ENCODE peak calls at places on chromosome 18, in nine cellular contexts. L is tibial nerve; R is IMR-90; I is cardiac fibroblast; J is CD8-positive, alpha-beta T cell; P is upper lobe of left lung; E is GM12865; W is AG10803; Q is adipocyte. F is an unnamed sample.

GRCh38 chr18:79549638-79550000 is 130.0 kb upstream of the CTDP1 start:
- DNase-seq in L (no peak), I (no peak), E (no peak), R (no peak), J (no peak), P (no peak), W (no peak), Q (no peak), F (no peak)

GRCh38 chr18:44130365-44130942 is 550.2 kb upstream of the SETBP1 start:
- DNase-seq in R (peak; percentile 3), I (peak; percentile 61), W (peak; percentile 25), E (peak; percentile 55), L (no peak), Q (peak; percentile 76), P (no peak), J (no peak), F (peak; percentile 28)

GRCh38 chr18:6741290-6741689 is 11.8 kb downstream of the ARHGAP28 start:
- DNase-seq in E (no peak), R (peak; percentile 100), Q (peak; percentile 96), W (peak; percentile 88), P (no peak), J (no peak), I (peak; percentile 94), L (no peak), F (no peak)

GRCh38 chr18:1848716-1849115 is 722.6 kb downstream of the METTL4 start:
- DNase-seq in E (no peak), R (no peak), J (no peak), L (no peak), P (no peak), W (no peak), Q (no peak), I (no peak), F (no peak)

GRCh38 chr18:4544131-4544530 is 89.0 kb upstream of the DLGAP1 start:
- DNase-seq in J (no peak), Q (no peak), E (no peak), L (no peak), P (no peak), I (peak; percentile 0), W (no peak), R (no peak), F (no peak)

GRCh38 chr18:56748698-56749268 is 97.6 kb downstream of the WDR7 start:
- DNase-seq in J (no peak), R (peak; percentile 57), L (no peak), E (peak; percentile 33), P (no peak), I (peak; percentile 67), W (peak; percentile 50), Q (peak; percentile 79), F (peak; percentile 37)

GRCh38 chr18:4283746-4284291 is 171.3 kb downstream of the DLGAP1 start:
- DNase-seq in P (no peak), J (no peak), E (no peak), I (no peak), Q (no peak), L (no peak), R (no peak), W (no peak), F (no peak)

GRCh38 chr18:48996901-48997463 is 46.2 kb upstream of the SMAD7 start:
- DNase-seq in J (no peak), Q (peak; percentile 82), P (no peak), W (peak; percentile 96), E (no peak), R (peak; percentile 81), I (peak; percentile 76), L (no peak), F (peak; percentile 67)

GRCh38 chr18:75410611-75411010 is 16.9 kb downstream of the SMIM21 start:
- DNase-seq in R (no peak), L (no peak), E (no peak), I (no peak), Q (no peak), J (no peak), W (no peak), P (no peak), F (no peak)

GRCh38 chr18:57438669-57439616 is 3.8 kb downstream of the ONECUT2 start:
- DNase-seq in Q (no peak), E (no peak), R (no peak), P (no peak), W (no peak), I (no peak), J (no peak), L (no peak), F (no peak)

GRCh38 chr18:25189391-25190185 is 162.4 kb downstream of the ZNF521 start:
- DNase-seq in J (no peak), R (no peak), E (no peak), P (no peak), I (no peak), L (no peak), Q (no peak), W (no peak), F (no peak)

GRCh38 chr18:26103579-26103978 is 13.2 kb upstream of the SS18 start:
- DNase-seq in J (peak; percentile 8), L (no peak), E (peak; percentile 60), Q (no peak), W (no peak), R (no peak), I (peak; percentile 11), P (peak; percentile 64), F (peak; percentile 35)

GRCh38 chr18:39455300-39455699 is 1889.7 kb upstream of the CELF4 start:
- DNase-seq in L (no peak), Q (peak; percentile 19), P (peak; percentile 22), W (peak; percentile 40), E (no peak), R (peak; percentile 66), I (peak; percentile 76), J (no peak), F (no peak)

GRCh38 chr18:39454866-39455265 is 1889.3 kb upstream of the CELF4 start:
- DNase-seq in E (no peak), Q (no peak), W (no peak), I (no peak), R (no peak), J (no peak), L (no peak), P (no peak), F (no peak)

GRCh38 chr18:39453356-39453755 is 1887.8 kb upstream of the CELF4 start:
- DNase-seq in W (no peak), Q (no peak), L (no peak), R (no peak), E (no peak), J (no peak), P (no peak), I (no peak), F (no peak)

GRCh38 chr18:39450958-39451357 is 1885.4 kb upstream of the CELF4 start:
- DNase-seq in W (no peak), Q (no peak), J (no peak), E (no peak), L (no peak), P (no peak), I (no peak), R (no peak), F (no peak)

GRCh38 chr18:39453882-39454281 is 1888.3 kb upstream of the CELF4 start:
- DNase-seq in I (peak; percentile 63), P (no peak), E (no peak), Q (peak; percentile 48), R (peak; percentile 65), W (peak; percentile 31), L (no peak), J (no peak), F (no peak)
- H3K4me3 ChIP-seq in I (no peak overlapping the region), P (no peak overlapping the region), E (no peak overlapping the region), Q (peak overlapping the region; percentile 63), R (peak overlapping the region; percentile 42), W (peak overlapping the region; percentile 45), L (no peak overlapping the region), J (no peak overlapping the region), F (no peak overlapping the region)

DNA sequence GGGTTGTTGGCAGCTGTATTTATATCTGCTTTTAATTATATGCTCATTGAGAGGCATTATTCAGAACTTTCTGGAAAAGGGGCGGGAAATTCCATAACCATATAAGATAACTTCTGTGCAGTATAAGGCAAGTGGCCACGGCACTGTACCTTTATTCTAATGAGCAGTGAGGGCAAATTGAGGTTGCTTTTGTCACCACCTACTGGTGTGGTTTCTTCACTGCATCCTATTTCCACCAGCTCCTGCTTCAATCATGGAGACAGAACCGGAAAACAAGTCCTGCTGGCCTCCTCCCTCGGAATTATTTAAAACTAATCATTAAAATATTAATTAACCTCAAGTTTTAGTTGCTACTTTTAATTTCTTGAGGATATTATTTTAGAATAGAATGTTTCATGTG is 759.4 kb downstream of the CBLN2 start:
- DNase-seq in E (no peak), Q (no peak), I (peak; percentile 35), P (no peak), W (no peak), R (no peak), J (no peak), L (no peak), F (peak; percentile 41)
- H3K4me3 ChIP-seq in E (no peak overlapping the region), Q (no peak overlapping the region), I (no peak overlapping the region), P (no peak overlapping the region), W (no peak overlapping the region), R (no peak overlapping the region), J (no peak overlapping the region), L (no peak overlapping the region), F (no peak overlapping the region)

DNA sequence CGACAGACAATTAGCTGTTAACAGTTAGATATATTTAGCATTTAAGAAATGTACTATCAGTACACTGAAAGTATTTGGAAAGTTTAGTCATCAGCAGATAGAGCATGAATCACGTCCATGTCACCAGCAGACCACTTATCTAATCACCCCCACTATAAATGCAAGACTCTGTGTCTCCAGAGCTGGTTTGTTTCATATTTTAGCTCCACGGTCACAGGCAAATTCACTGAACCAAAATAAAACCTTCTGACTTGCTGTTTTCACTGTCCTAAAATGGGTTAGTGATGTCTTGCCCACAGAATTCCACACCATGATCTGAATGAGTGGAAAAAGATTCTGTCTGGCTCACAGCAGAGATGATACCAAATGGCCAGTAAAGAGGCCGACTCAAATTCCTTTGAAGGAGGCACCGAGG is 64.9 kb downstream of the CDH2 start:
- DNase-seq in R (peak; percentile 89), Q (peak; percentile 70), W (peak; percentile 62), E (no peak), L (no peak), P (no peak), I (peak; percentile 75), J (no peak), F (no peak)
- H3K4me3 ChIP-seq in R (peak overlapping the region; percentile 47), Q (peak overlapping the region; percentile 51), W (peak overlapping the region; percentile 21), E (no peak overlapping the region), L (no peak overlapping the region), P (no peak overlapping the region), I (no peak overlapping the region), J (no peak overlapping the region), F (no peak overlapping the region)

GRCh38 chr18:34131008-34131407 is 93.7 kb downstream of the NOL4 start:
- DNase-seq in R (no peak), W (no peak), E (no peak), I (no peak), P (no peak), Q (no peak), L (no peak), J (no peak), F (no peak)
- H3K4me3 ChIP-seq in R (no peak overlapping the region), W (no peak overlapping the region), E (no peak overlapping the region), I (no peak overlapping the region), P (no peak overlapping the region), Q (no peak overlapping the region), L (no peak overlapping the region), J (no peak overlapping the region), F (no peak overlapping the region)

F was measured in Jurkat, Clone E6-1.